ENCODE peak calls at places on chromosome 7, in nine cellular contexts. M, B, A, V, D, F, L, X and T are unnamed samples.

GRCh38 chr7:143388051-143388450 is 6.9 kb downstream of the ZYX start:
- DNase-seq in M (no peak), B (no peak), A (no peak), V (no peak), D (no peak), F (no peak), L (no peak), X (no peak), T (no peak)

GRCh38 chr7:66452165-66452564 is 176.5 kb upstream of the KCTD7 start:
- DNase-seq in M (no peak), B (no peak), A (no peak), V (no peak), D (no peak), F (no peak), L (no peak), X (no peak), T (no peak)

GRCh38 chr7:1669954-1670893 is at the start of gene ELFN1:
- DNase-seq in M (peak), B (no peak), A (no peak), V (peak), D (no peak), F (no peak), L (peak), X (no peak), T (peak)

GRCh38 chr7:140269004-140269638 is 92.3 kb upstream of the KDM7A start:
- DNase-seq in M (no peak), B (no peak), A (no peak), V (no peak), D (no peak), F (no peak), L (no peak), X (no peak), T (no peak)

GRCh38 chr7:30920021-30920583 is 8.4 kb downstream of the AQP1 start:
- DNase-seq in M (no peak), B (no peak), A (no peak), V (peak), D (no peak), F (peak), L (peak), X (no peak), T (no peak)

GRCh38 chr7:95476904-95477594 is 8.7 kb upstream of the ASB4 start:
- DNase-seq in M (no peak), B (peak), A (peak), V (peak), D (peak), F (peak), L (no peak), X (peak), T (peak)

GRCh38 chr7:48458701-48459509 is 287.6 kb downstream of the ABCA13 start:
- DNase-seq in M (no peak), B (peak), A (peak), V (no peak), D (no peak), F (no peak), L (no peak), X (peak), T (no peak)

GRCh38 chr7:17474724-17475344 is 176.4 kb downstream of the AHR start:
- DNase-seq in M (no peak), B (no peak), A (no peak), V (no peak), D (no peak), F (no peak), L (no peak), X (no peak), T (no peak)

GRCh38 chr7:134175724-134176350 is 48.7 kb downstream of the LRGUK start:
- DNase-seq in M (no peak), B (no peak), A (no peak), V (no peak), D (no peak), F (no peak), L (no peak), X (no peak), T (no peak)

DNA sequence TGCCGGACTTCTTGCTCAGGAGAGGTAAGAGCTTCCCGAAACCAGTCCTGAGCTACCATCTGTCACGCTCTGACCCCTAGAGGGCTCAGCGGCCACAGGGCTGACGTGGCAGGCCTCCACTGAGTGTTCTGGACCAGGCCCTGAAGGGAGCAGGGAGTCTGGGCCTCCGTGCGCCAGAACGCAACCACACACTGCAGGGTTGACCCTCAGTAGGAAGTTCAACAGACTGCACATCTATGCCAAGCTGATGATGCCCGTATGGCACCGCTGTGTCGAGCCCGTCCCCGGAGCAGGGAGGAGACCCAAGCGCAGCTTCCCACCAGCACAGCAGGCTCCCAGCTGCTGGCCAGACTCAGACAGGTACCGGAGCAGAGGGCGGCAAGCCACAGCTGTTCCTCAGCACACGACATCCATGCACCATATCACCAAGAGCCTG is 39.2 kb downstream of the CAMK2B start:
- DNase-seq in M (peak), B (no peak), A (no peak), V (no peak), D (no peak), F (peak), L (peak), X (no peak), T (peak)
- TF ChIP-seq CTCF in M (peak), B (no peak), A (no peak), V (no peak), D (no peak), F (peak), L (no peak), X (no peak), T (no peak)

DNA sequence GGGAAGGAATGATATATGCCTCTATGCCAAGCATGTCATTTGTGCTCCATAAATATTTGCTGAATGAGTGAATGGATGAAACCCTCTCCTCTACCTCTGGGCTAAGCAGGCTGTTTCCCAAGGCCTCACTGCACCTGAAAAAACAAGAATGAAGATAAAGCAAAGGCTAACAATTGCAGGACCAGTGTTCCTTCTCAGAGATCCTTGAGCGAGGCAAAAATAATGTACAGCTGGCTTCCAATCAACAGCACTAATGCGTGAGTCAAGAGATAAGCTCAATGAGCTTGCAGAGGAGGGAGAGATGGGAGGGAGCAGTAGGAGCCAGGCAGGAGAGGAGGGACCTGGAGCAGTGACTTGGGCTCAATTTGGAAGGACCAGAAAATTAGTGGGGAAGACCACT is 144.5 kb upstream of the NFE2L3 start:
- DNase-seq in M (no peak), B (no peak), A (no peak), V (no peak), D (no peak), F (no peak), L (no peak), X (no peak), T (no peak)
- H3K4me3 ChIP-seq in M (no peak), B (no peak), A (no peak), V (no peak), D (no peak), F (no peak), L (no peak), X (no peak), T (no peak)

GRCh38 chr7:4479367-4480039 is 202.6 kb upstream of the FOXK1 start:
- DNase-seq in M (no peak), B (peak), A (peak), V (peak), D (peak), F (no peak), L (no peak), X (peak), T (peak)
- TF ChIP-seq CTCF in M (peak), B (peak), A (peak), V (peak), D (peak), F (peak), L (no peak), X (peak), T (peak)

DNA sequence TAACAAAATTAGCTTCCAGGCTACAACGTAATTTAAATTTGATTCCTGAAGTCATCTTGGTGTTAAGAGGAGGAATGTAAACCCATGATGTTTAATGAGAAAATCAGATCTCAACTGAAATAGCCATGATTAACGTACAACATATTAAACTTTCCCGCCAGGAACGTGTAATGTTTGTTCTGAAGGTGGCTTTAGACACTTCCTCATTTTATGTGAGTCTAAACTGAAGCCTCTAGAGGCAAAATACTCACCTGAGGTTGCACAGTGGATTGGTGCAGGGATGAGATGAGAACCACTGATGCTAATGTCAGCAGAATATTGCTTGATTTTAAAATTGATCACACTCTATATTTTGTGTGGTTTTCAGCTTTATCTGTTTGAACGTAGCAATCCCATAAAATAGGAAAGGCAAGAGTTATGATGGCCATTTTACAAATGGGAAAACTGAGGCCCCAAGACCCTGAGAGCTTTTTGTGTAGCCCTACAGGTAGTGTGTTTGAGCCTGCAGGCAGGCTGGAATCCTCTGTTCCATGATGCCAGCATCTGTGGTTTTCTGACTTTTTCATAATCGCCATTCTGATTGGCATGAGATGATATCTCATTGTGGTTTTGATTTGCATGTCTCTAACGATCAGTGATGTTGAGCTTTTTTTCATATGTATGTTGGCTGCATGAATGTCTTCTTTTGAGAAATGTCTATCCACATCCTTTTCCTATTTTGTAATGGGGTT is 243.7 kb upstream of the BMPER start:
- DNase-seq in M (no peak), B (no peak), A (peak), V (no peak), D (no peak), F (no peak), L (no peak), X (no peak), T (no peak)
- H3K4me3 ChIP-seq in M (no peak), B (no peak), A (no peak), V (no peak), D (no peak), F (no peak), L (no peak), X (no peak), T (no peak)

GRCh38 chr7:107660381-107661080 is at the start of gene SLC26A4:
- DNase-seq in M (peak), B (no peak), A (no peak), V (no peak), D (no peak), F (no peak), L (peak), X (no peak), T (no peak)

GRCh38 chr7:107663196-107663595 is 2.6 kb downstream of the SLC26A4 start:
- DNase-seq in M (no peak), B (no peak), A (no peak), V (no peak), D (no peak), F (no peak), L (no peak), X (no peak), T (no peak)

GRCh38 chr7:107659666-107660065 is 962 bp upstream of the SLC26A4 start:
- DNase-seq in M (no peak), B (peak), A (peak), V (peak), D (no peak), F (no peak), L (no peak), X (no peak), T (peak)

GRCh38 chr7:107661865-107662379 is 1.3 kb downstream of the SLC26A4 start:
- DNase-seq in M (no peak), B (no peak), A (no peak), V (no peak), D (no peak), F (no peak), L (no peak), X (no peak), T (no peak)

DNA sequence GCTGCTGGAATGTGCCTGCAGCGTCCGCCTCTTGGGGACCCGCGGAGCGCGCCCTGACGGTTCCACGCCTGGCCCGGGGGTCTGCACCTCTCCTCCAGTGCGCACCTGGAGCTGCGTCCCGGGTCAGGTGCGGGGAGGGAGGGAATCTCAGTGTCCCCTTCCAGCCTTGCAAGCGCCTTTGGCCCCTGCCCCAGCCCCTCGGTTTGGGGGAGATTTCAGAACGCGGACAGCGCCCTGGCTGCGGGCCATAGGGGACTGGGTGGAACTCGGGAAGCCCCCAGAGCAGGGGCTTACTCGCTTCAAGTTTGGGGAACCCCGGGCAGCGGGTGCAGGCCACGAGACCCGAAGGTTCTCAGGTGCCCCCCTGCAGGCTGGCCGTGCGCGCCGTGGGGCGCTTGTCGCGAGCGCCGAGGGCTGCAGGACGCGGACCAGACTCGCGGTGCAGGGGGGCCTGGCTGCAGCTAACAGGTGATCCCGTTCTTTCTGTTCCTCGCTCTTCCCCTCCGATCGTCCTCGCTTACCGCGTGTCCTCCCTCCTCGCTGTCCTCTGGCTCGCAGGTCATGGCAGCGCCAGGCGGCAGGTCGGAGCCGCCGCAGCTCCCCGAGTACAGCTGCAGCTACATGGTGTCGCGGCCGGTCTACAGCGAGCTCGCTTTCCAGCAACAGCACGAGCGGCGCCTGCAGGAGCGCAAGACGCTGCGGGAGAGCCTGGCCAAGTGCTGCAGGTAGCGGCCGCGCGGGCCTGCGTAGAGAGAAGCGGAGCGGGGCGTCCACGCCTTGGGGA is 645 bp downstream of the SLC26A4 start:
- DNase-seq in M (peak), B (peak), A (peak), V (peak), D (no peak), F (peak), L (peak), X (peak), T (peak)
- TF ChIP-seq CTCF in M (peak), B (no peak), A (peak), V (peak), D (no peak), F (peak), L (no peak), X (no peak), T (peak)